ENCODE peak calls at places on chromosome 22, in four cellular contexts. One of them, this sample, is unnamed.

GRCh38 chr22:31206896-31207687 is 5.0 kb upstream of the LIMK2 start:
- DNase-seq in head of caudate nucleus: no peak
- DNase-seq in GM23338: no peak
- DNase-seq in sigmoid colon: no peak
- DNase-seq in this sample: no peak

GRCh38 chr22:45310331-45311032 is 748 bp downstream of the FAM118A start:
- DNase-seq in head of caudate nucleus: no peak
- DNase-seq in GM23338: no peak
- DNase-seq in sigmoid colon: peak; percentile 76
- DNase-seq in this sample: no peak

GRCh38 chr22:42719656-42720262 is 911 bp downstream of the A4GALT start:
- DNase-seq in head of caudate nucleus: no peak
- DNase-seq in GM23338: peak; percentile 68
- DNase-seq in sigmoid colon: no peak
- DNase-seq in this sample: no peak

GRCh38 chr22:32764330-32765116 is 37.0 kb upstream of the TIMP3 start:
- DNase-seq in head of caudate nucleus: no peak
- DNase-seq in GM23338: peak; percentile 41
- DNase-seq in sigmoid colon: peak; percentile 89
- DNase-seq in this sample: no peak

GRCh38 chr22:36383110-36383581 is 4.6 kb downstream of the MYH9 start:
- DNase-seq in head of caudate nucleus: no peak
- DNase-seq in GM23338: no peak
- DNase-seq in sigmoid colon: no peak
- DNase-seq in this sample: no peak

GRCh38 chr22:49785841-49786451 is 41.7 kb downstream of the BRD1 start:
- DNase-seq in head of caudate nucleus: no peak
- DNase-seq in GM23338: no peak
- DNase-seq in sigmoid colon: no peak
- DNase-seq in this sample: no peak

GRCh38 chr22:22022977-22023534 is 40.5 kb upstream of the TOP3B start:
- DNase-seq in head of caudate nucleus: no peak
- DNase-seq in GM23338: no peak
- DNase-seq in sigmoid colon: no peak
- DNase-seq in this sample: no peak

GRCh38 chr22:47189056-47189916 is 426.8 kb downstream of the TBC1D22A start:
- DNase-seq in head of caudate nucleus: peak; percentile 10
- DNase-seq in GM23338: no peak
- DNase-seq in sigmoid colon: peak; percentile 37
- DNase-seq in this sample: no peak

GRCh38 chr22:17230239-17230638 is 11.0 kb upstream of the ADA2 start:
- DNase-seq in head of caudate nucleus: no peak
- DNase-seq in GM23338: no peak
- DNase-seq in sigmoid colon: no peak
- DNase-seq in this sample: no peak

GRCh38 chr22:43293661-43294392 is 49.3 kb downstream of the SCUBE1 start:
- DNase-seq in head of caudate nucleus: no peak
- DNase-seq in GM23338: no peak
- DNase-seq in sigmoid colon: peak; percentile 97
- DNase-seq in this sample: no peak

GRCh38 chr22:50710221-50710620 is 27.8 kb upstream of the ACR start:
- DNase-seq in head of caudate nucleus: peak; percentile 13
- DNase-seq in GM23338: no peak
- DNase-seq in sigmoid colon: peak; percentile 52
- DNase-seq in this sample: no peak

GRCh38 chr22:20750461-20751184 is 23.3 kb upstream of the SERPIND1 start:
- DNase-seq in head of caudate nucleus: peak; percentile 70
- DNase-seq in GM23338: no peak
- DNase-seq in sigmoid colon: peak; percentile 77
- DNase-seq in this sample: peak; percentile 94

GRCh38 chr22:47249370-47249928 is 487.0 kb downstream of the TBC1D22A start:
- DNase-seq in head of caudate nucleus: no peak
- DNase-seq in GM23338: no peak
- DNase-seq in sigmoid colon: no peak
- DNase-seq in this sample: no peak

GRCh38 chr22:43270314-43270908 is 72.8 kb downstream of the SCUBE1 start:
- DNase-seq in head of caudate nucleus: no peak
- DNase-seq in GM23338: peak; percentile 83
- DNase-seq in sigmoid colon: no peak
- DNase-seq in this sample: no peak

This sample was measured in NCI-H1092.